ENCODE peak calls at places on chromosome 16, in four cellular contexts. P, U, T and Y are unnamed samples.

GRCh38 chr16:2897110-2897509 is 14.1 kb downstream of the FLYWCH2 start:
- DNase-seq in P (no peak), U (peak; percentile 26), T (no peak), Y (no peak)

GRCh38 chr16:74035816-74036215 is 260.8 kb upstream of the PSMD7 start:
- DNase-seq in P (no peak), U (peak; percentile 12), T (no peak), Y (peak; percentile 21)

GRCh38 chr16:2163211-2163881 is 7.8 kb downstream of the TRAF7 start:
- DNase-seq in P (no peak), U (no peak), T (no peak), Y (peak; percentile 81)

GRCh38 chr16:84600343-84601229 is 17.3 kb downstream of the COTL1 start:
- DNase-seq in P (no peak), U (no peak), T (no peak), Y (no peak)

GRCh38 chr16:3907586-3907985 is 27.1 kb upstream of the CREBBP start:
- DNase-seq in P (no peak), U (no peak), T (no peak), Y (no peak)

GRCh38 chr16:84239186-84239790 is 524 bp downstream of the KCNG4 start:
- DNase-seq in P (peak; percentile 30), U (no peak), T (no peak), Y (no peak)

GRCh38 chr16:57508084-57508425 is 21.8 kb upstream of the DOK4 start:
- DNase-seq in P (no peak), U (no peak), T (no peak), Y (no peak)

GRCh38 chr16:71383054-71383773 is 24.7 kb downstream of the CALB2 start:
- DNase-seq in P (no peak), U (peak; percentile 18), T (peak; percentile 65), Y (no peak)

GRCh38 chr16:67432491-67432890 is 1.6 kb downstream of the HSD11B2 start:
- DNase-seq in P (no peak), U (no peak), T (no peak), Y (no peak)

GRCh38 chr16:64830653-64831052 is 291.2 kb downstream of the CDH11 start:
- DNase-seq in P (no peak), U (no peak), T (no peak), Y (no peak)

GRCh38 chr16:54285414-54286066 is 1.0 kb downstream of the IRX3 start:
- DNase-seq in P (peak; percentile 35), U (peak; percentile 46), T (no peak), Y (no peak)

GRCh38 chr16:57643166-57643813 is 14.9 kb downstream of the ADGRG1 start:
- DNase-seq in P (peak; percentile 69), U (no peak), T (no peak), Y (no peak)

GRCh38 chr16:90046122-90046970 is 27.1 kb upstream of the DBNDD1 start:
- DNase-seq in P (no peak), U (peak; percentile 69), T (no peak), Y (no peak)

GRCh38 chr16:47016700-47017133 is 43.2 kb upstream of the DNAJA2 start:
- DNase-seq in P (no peak), U (no peak), T (no peak), Y (no peak)

GRCh38 chr16:70391881-70392481 is 45.3 kb downstream of the DDX19A start:
- DNase-seq in P (no peak), U (no peak), T (no peak), Y (no peak)

GRCh38 chr16:59690216-59690615 is 956.1 kb upstream of the GOT2 start:
- DNase-seq in P (no peak), U (peak; percentile 64), T (no peak), Y (no peak)

GRCh38 chr16:67885976-67886375 is 1.3 kb downstream of the NRN1L start:
- DNase-seq in P (no peak), U (no peak), T (no peak), Y (no peak)

GRCh38 chr16:15507299-15507958 is 73.0 kb downstream of the BMERB1 start:
- DNase-seq in P (peak; percentile 17), U (peak; percentile 44), T (no peak), Y (no peak)

GRCh38 chr16:73951541-73951940 is 345.1 kb upstream of the PSMD7 start:
- DNase-seq in P (no peak), U (no peak), T (no peak), Y (no peak)

GRCh38 chr16:83931556-83931955 is 21.5 kb upstream of the OSGIN1 start:
- DNase-seq in P (no peak), U (no peak), T (no peak), Y (no peak)

GRCh38 chr16:53576904-53577303 is 73.9 kb upstream of the AKTIP start:
- DNase-seq in P (no peak), U (no peak), T (no peak), Y (no peak)